ENCODE peak calls at places on chromosomes 5 and 9, in seven cellular contexts. N, O, U, L, X, E and S are unnamed samples.

GRCh38 chr9:86341007-86341491 is 13.2 kb downstream of the TUT7 start:
- DNase-seq in N (no peak), O (no peak), U (no peak), L (no peak), X (no peak), E (no peak), S (no peak)

GRCh38 chr9:37859043-37859442 is 44.9 kb downstream of the SLC25A51 start:
- DNase-seq in N (no peak), O (peak; percentile 4), U (no peak), L (no peak), X (no peak), E (no peak), S (no peak)

GRCh38 chr5:139481122-139481533 is 1.4 kb downstream of the STING1 start:
- DNase-seq in N (no peak), O (no peak), U (no peak), L (peak; percentile 53), X (no peak), E (no peak), S (peak; percentile 11)

GRCh38 chr5:149775785-149776184 is 45.7 kb downstream of the PPARGC1B start:
- DNase-seq in N (peak; percentile 25), O (no peak), U (peak; percentile 54), L (peak; percentile 63), X (peak; percentile 23), E (no peak), S (no peak)

GRCh38 chr9:14962193-14962899 is 52.1 kb upstream of the FREM1 start:
- DNase-seq in N (no peak), O (no peak), U (no peak), L (no peak), X (no peak), E (no peak), S (no peak)

GRCh38 chr5:773517-774264 is 10.8 kb downstream of the ZDHHC11B start:
- DNase-seq in N (no peak), O (peak; percentile 48), U (no peak), L (peak; percentile 3), X (no peak), E (peak; percentile 48), S (peak; percentile 34)

GRCh38 chr5:539469-540214 is 15.4 kb upstream of the SLC9A3 start:
- DNase-seq in N (no peak), O (no peak), U (no peak), L (no peak), X (no peak), E (no peak), S (no peak)

GRCh38 chr9:3434594-3434993 is 91.2 kb downstream of the RFX3 start:
- DNase-seq in N (no peak), O (no peak), U (no peak), L (no peak), X (no peak), E (no peak), S (no peak)

GRCh38 chr5:73815631-73816030 is 189.6 kb downstream of the ARHGEF28 start:
- DNase-seq in N (no peak), O (no peak), U (no peak), L (no peak), X (no peak), E (no peak), S (no peak)

GRCh38 chr5:92991681-92992472 is 589.1 kb downstream of the NR2F1-AS1 start:
- DNase-seq in N (no peak), O (no peak), U (no peak), L (no peak), X (no peak), E (no peak), S (peak; percentile 15)

GRCh38 chr9:137218754-137219271 is 3.2 kb downstream of the RNF208 start:
- DNase-seq in N (peak; percentile 81), O (no peak), U (no peak), L (peak; percentile 59), X (no peak), E (no peak), S (no peak)

GRCh38 chr5:168743617-168744016 is 164.4 kb upstream of the PANK3 start:
- DNase-seq in N (no peak), O (no peak), U (no peak), L (no peak), X (no peak), E (no peak), S (no peak)

GRCh38 chr5:1726956-1727355 is 72.7 kb downstream of the MRPL36 start:
- DNase-seq in N (no peak), O (no peak), U (no peak), L (no peak), X (no peak), E (peak; percentile 39), S (no peak)

GRCh38 chr9:10855847-10856246 is 243.0 kb upstream of the PTPRD start:
- DNase-seq in N (no peak), O (no peak), U (no peak), L (no peak), X (no peak), E (no peak), S (no peak)

GRCh38 chr5:36242534-36243144 is 914 bp upstream of the NADK2 start:
- DNase-seq in N (peak; percentile 19), O (no peak), U (no peak), L (no peak), X (no peak), E (no peak), S (peak; percentile 17)

GRCh38 chr5:37015795-37016666 is 139.5 kb downstream of the NIPBL start:
- DNase-seq in N (no peak), O (no peak), U (no peak), L (no peak), X (no peak), E (no peak), S (peak; percentile 3)

GRCh38 chr9:98502311-98502975 is 206.3 kb downstream of the GABBR2 start:
- DNase-seq in N (no peak), O (no peak), U (no peak), L (no peak), X (no peak), E (peak; percentile 40), S (no peak)

GRCh38 chr9:137421838-137422667 is 909 bp downstream of the EXD3 start:
- DNase-seq in N (no peak), O (no peak), U (no peak), L (no peak), X (no peak), E (no peak), S (no peak)

GRCh38 chr9:126628146-126628545 is 14.4 kb downstream of the LMX1B start:
- DNase-seq in N (no peak), O (no peak), U (no peak), L (no peak), X (no peak), E (no peak), S (peak; percentile 93)

GRCh38 chr5:177023247-177023703 is 779 bp downstream of the ZNF346 start:
- DNase-seq in N (peak; percentile 9), O (peak; percentile 40), U (no peak), L (peak; percentile 20), X (no peak), E (no peak), S (peak; percentile 41)

GRCh38 chr5:139645495-139645871 is 2.7 kb upstream of the CXXC5 start:
- DNase-seq in N (no peak), O (no peak), U (no peak), L (no peak), X (no peak), E (no peak), S (no peak)

GRCh38 chr5:58207076-58207475 is 252.8 kb downstream of the PLK2 start:
- DNase-seq in N (no peak), O (no peak), U (no peak), L (no peak), X (no peak), E (no peak), S (no peak)

GRCh38 chr5:58204966-58205365 is 254.9 kb downstream of the PLK2 start:
- DNase-seq in N (no peak), O (no peak), U (no peak), L (no peak), X (no peak), E (no peak), S (no peak)

GRCh38 chr5:58208674-58209073 is 251.2 kb downstream of the PLK2 start:
- DNase-seq in N (no peak), O (no peak), U (no peak), L (no peak), X (no peak), E (no peak), S (no peak)
- TF ChIP-seq JUND in N (no peak), O (no peak), U (no peak), L (no peak), X (no peak), E (no peak), S (no peak)

DNA sequence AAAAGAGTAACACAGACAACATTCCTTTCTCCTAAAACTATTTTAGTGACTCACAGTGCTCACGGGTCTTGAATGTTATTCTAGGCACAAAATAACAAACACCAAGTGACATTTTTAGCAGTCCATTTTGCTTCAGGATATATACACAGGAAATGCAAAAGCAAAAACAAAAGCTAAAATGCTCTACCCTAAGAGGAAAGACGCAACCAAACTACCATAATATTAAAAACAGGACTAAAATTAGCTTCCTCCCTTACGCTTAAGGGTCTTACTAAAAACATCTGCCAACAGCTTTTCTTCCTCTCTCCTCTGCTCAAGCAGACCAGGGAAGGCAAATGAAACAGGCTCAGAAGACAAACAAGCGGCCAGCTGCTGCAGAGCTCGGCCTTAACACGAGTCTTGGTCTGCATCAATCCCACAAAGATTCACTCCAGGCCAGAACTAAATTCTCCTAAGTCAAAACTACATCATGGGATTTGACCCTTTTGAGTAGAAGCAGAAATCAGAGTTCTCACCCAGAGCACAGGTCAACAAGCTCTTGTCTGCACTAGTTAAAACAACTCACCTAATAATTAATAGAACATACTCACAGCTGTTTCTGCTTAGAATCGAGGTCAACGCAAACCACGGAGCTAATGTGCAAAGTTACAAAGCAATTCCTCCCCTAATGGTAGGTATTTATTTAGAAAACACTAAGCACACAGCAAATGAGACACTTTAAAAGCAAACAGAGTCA is 62.3 kb downstream of the RAPGEF1 start:
- DNase-seq in N (peak; percentile 27), O (no peak), U (no peak), L (no peak), X (peak; percentile 71), E (no peak), S (peak; percentile 39)
- TF ChIP-seq JUND in N (no peak), O (no peak), U (no peak), L (no peak), X (no peak), E (no peak), S (peak; percentile 45)

GRCh38 chr5:143108498-143109128 is 294.9 kb downstream of the NR3C1 start:
- DNase-seq in N (peak; percentile 39), O (no peak), U (no peak), L (no peak), X (no peak), E (no peak), S (no peak)
- TF ChIP-seq JUND in N (no peak), O (no peak), U (no peak), L (no peak), X (no peak), E (no peak), S (no peak)

GRCh38 chr9:12094051-12094450 is 599.1 kb upstream of the TYRP1 start:
- DNase-seq in N (no peak), O (no peak), U (no peak), L (no peak), X (no peak), E (no peak), S (no peak)

DNA sequence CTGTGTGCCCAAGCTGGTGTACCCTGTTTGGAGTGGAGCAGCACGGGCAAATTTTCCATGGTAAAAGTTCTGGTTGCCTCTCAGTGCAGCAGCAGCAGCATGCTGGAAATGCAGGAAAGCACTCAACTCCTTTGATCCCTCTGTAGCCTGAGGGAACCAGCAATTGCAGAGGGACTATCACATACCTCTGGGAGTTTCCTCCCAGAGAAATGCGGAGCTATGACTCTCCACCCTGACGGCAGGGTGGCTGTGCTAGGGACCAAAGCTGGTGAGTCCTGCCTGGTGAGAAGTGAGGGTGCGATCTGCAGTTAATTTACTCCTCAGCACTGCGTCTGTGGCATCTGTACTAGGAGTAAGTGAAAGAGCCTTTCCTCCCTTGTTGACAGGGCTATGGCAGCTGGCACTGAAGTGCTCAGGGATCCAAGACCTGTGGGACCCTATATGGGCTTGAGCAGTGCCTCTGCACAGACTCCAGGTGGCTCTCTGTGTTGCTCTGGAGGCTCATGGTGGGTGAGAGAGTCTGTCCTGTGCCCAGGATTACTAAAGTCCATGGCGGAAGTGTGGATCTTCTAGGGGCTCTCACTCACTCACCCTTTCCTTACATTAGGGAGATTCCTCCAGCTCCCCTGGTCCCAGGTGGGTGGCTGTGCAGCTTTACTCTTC is 601.2 kb upstream of the TYRP1 start:
- DNase-seq in N (no peak), O (no peak), U (no peak), L (no peak), X (no peak), E (no peak), S (no peak)
- TF ChIP-seq JUND in N (no peak), O (no peak), U (no peak), L (no peak), X (no peak), E (no peak), S (no peak)